ENCODE peak calls at places on chromosome 14, in four cellular contexts. M is activated CD4-positive, CD25-positive, alpha-beta regulatory T cell treated with anti-CD3 and anti-CD28 coated beads, Interleukin-2, amount 50 U/mL, for 72 hours; N is SHP77; F is fibroblast of mammary gland. Y is an unnamed sample.

GRCh38 chr14:32932921-32933622 is 5.6 kb upstream of the NPAS3 start:
- DNase-seq in M (no peak), N (no peak), F (no peak), Y (no peak)

GRCh38 chr14:38012056-38012455 is 195.6 kb upstream of the SSTR1 start:
- DNase-seq in M (no peak), N (no peak), F (no peak), Y (no peak)

GRCh38 chr14:102853703-102854396 is 68.6 kb upstream of the AMN start:
- DNase-seq in M (no peak), N (no peak), F (no peak), Y (no peak)

GRCh38 chr14:23640524-23641141 is 4.5 kb downstream of the DHRS2 start:
- DNase-seq in M (no peak), N (peak), F (peak), Y (no peak)

GRCh38 chr14:55160989-55161388 is 30.4 kb downstream of the DLGAP5 start:
- DNase-seq in M (no peak), N (no peak), F (peak), Y (no peak)

GRCh38 chr14:71388336-71388735 is 481.1 kb downstream of the PCNX1 start:
- DNase-seq in M (no peak), N (no peak), F (no peak), Y (no peak)

GRCh38 chr14:81434230-81434629 is 34.1 kb upstream of the STON2 start:
- DNase-seq in M (no peak), N (no peak), F (no peak), Y (no peak)

GRCh38 chr14:34999500-34999899 is 16.7 kb downstream of the SRP54 start:
- DNase-seq in M (no peak), N (no peak), F (no peak), Y (no peak)

GRCh38 chr14:101813171-101813759 is 51.8 kb downstream of the PPP2R5C start:
- DNase-seq in M (no peak), N (no peak), F (peak), Y (no peak)

Y was measured in suprapubic skin.